ENCODE peak calls at places on chromosomes 6 and 20, in six cellular contexts. N is IMR-90, I is H9, C is trophoblast cell, E is H1, U is mesenchymal stem cell. L is an unnamed sample.
A peak's percentile ranks its signal among the peaks of the same experiment; 100 is the strongest.

GRCh38 chr6:165766457-165766856 is 103.4 kb upstream of the PDE10A start:
- DNase-seq in C (peak; percentile 29), E (no peak), U (peak; percentile 38), I (no peak), N (peak; percentile 59), L (no peak)

GRCh38 chr6:25312703-25313102 is 33.5 kb downstream of the CARMIL1 start:
- DNase-seq in I (no peak), C (no peak), E (no peak), U (peak; percentile 30), N (peak; percentile 59), L (no peak)

GRCh38 chr6:120648713-120649112 is 685.6 kb downstream of the TBC1D32 start:
- DNase-seq in E (no peak), N (no peak), I (no peak), U (no peak), C (no peak), L (no peak)

GRCh38 chr6:36027501-36028087 is at the start of gene MAPK14:
- DNase-seq in I (peak; percentile 99), C (peak; percentile 100), N (peak; percentile 100), U (peak; percentile 100), E (peak; percentile 98), L (peak; percentile 100)

GRCh38 chr6:74369556-74369993 is 673.6 kb downstream of the CD109 start:
- DNase-seq in U (peak; percentile 81), E (no peak), C (peak; percentile 59), N (peak; percentile 97), I (no peak), L (no peak)

GRCh38 chr6:170080169-170080827 is 210.6 kb downstream of the DLL1 start:
- DNase-seq in I (no peak), C (no peak), N (no peak), E (no peak), U (no peak), L (no peak)

GRCh38 chr6:152351110-152351509 is 286.1 kb downstream of the SYNE1 start:
- DNase-seq in N (no peak), E (no peak), C (no peak), U (no peak), I (no peak), L (no peak)

GRCh38 chr20:21706345-21707195 is 1.1 kb downstream of the PAX1 start:
- DNase-seq in I (peak; percentile 55), E (no peak), U (no peak), C (no peak), N (no peak), L (no peak)

GRCh38 chr6:20952605-20953004 is 418.3 kb downstream of the CDKAL1 start:
- DNase-seq in C (peak; percentile 92), I (peak; percentile 27), E (no peak), N (peak; percentile 83), U (peak; percentile 79), L (no peak)

GRCh38 chr6:84762941-84763396 is 1.4 kb downstream of the TBX18 start:
- DNase-seq in U (no peak), C (no peak), I (peak; percentile 63), N (no peak), E (peak; percentile 74), L (no peak)

GRCh38 chr6:35079311-35080000 is 61.7 kb downstream of the TCP11 start:
- DNase-seq in N (no peak), I (no peak), U (no peak), C (no peak), E (no peak), L (no peak)

GRCh38 chr6:163998496-163998895 is 584.0 kb downstream of the QKI start:
- DNase-seq in E (no peak), C (peak; percentile 41), U (no peak), I (no peak), N (no peak), L (no peak)

GRCh38 chr6:125631165-125631564 is 118.3 kb upstream of the HEY2 start:
- DNase-seq in C (no peak), N (no peak), I (no peak), E (no peak), U (no peak), L (no peak)

GRCh38 chr6:63923139-63923739 is 287.6 kb downstream of the PHF3 start:
- DNase-seq in N (peak; percentile 51), C (peak; percentile 74), I (no peak), E (no peak), U (peak; percentile 49), L (no peak)

GRCh38 chr6:21836292-21836691 is 242.7 kb downstream of the SOX4 start:
- DNase-seq in C (peak; percentile 12), E (no peak), I (no peak), N (no peak), U (no peak), L (no peak)

GRCh38 chr6:166027761-166028160 is 139.9 kb downstream of the TBXT start:
- DNase-seq in E (no peak), N (peak; percentile 61), C (no peak), I (no peak), U (peak; percentile 51), L (no peak)

GRCh38 chr6:135675862-135676261 is 175.6 kb upstream of the PDE7B start:
- DNase-seq in C (peak; percentile 70), N (peak; percentile 41), U (peak; percentile 56), E (no peak), I (peak; percentile 36), L (peak; percentile 56)

GRCh38 chr6:20399518-20399917 is 2.2 kb upstream of the E2F3 start:
- DNase-seq in I (no peak), N (no peak), E (no peak), C (no peak), U (no peak), L (no peak)

GRCh38 chr6:15129872-15130271 is 116.0 kb upstream of the JARID2 start:
- DNase-seq in U (no peak), I (no peak), C (no peak), E (no peak), N (no peak), L (no peak)

GRCh38 chr6:105981002-105981887 is 104.9 kb upstream of the PRDM1 start:
- DNase-seq in N (no peak), E (peak; percentile 79), U (peak; percentile 43), I (peak; percentile 48), C (no peak), L (no peak)

GRCh38 chr20:6705106-6705766 is 62.2 kb upstream of the BMP2 start:
- DNase-seq in U (peak; percentile 70), I (no peak), N (no peak), C (no peak), E (no peak), L (no peak)

GRCh38 chr20:47885909-47886453 is 100.7 kb upstream of the SULF2 start:
- DNase-seq in U (no peak), I (no peak), C (no peak), E (no peak), N (no peak), L (no peak)

GRCh38 chr6:118391086-118391485 is 157.0 kb upstream of the PLN start:
- DNase-seq in U (no peak), C (no peak), I (no peak), N (peak; percentile 25), E (no peak), L (no peak)

GRCh38 chr6:39428152-39428551 is 105.7 kb upstream of the KCNK16 start:
- DNase-seq in I (no peak), C (no peak), U (no peak), N (no peak), E (no peak), L (no peak)

GRCh38 chr20:35617397-35618031 is 1.9 kb downstream of the SPAG4 start:
- DNase-seq in N (peak; percentile 53), C (peak; percentile 64), U (peak; percentile 77), I (peak; percentile 80), E (peak; percentile 73), L (peak; percentile 49)

GRCh38 chr6:111468329-111469012 is 14.5 kb downstream of the REV3L start:
- DNase-seq in E (no peak), N (peak; percentile 56), C (peak; percentile 80), I (no peak), U (peak; percentile 53), L (no peak)

GRCh38 chr6:1016329-1017302 is 295.3 kb upstream of the FOXQ1 start:
- DNase-seq in C (no peak), I (no peak), U (no peak), E (no peak), N (no peak), L (no peak)

GRCh38 chr6:31958412-31958740 is 395 bp downstream of the NELFE start:
- DNase-seq in E (no peak), U (no peak), I (no peak), N (no peak), C (no peak), L (no peak)
- H3K9me3 ChIP-seq in E (no peaks in the 10 kb centered on the region), U (no peaks in the 10 kb centered on the region), I (no peaks in the 10 kb centered on the region), N (no peaks in the 10 kb centered on the region), C (no peaks in the 10 kb centered on the region), L (no peaks in the 10 kb centered on the region)

GRCh38 chr6:2854394-2854982 is 12.8 kb upstream of the SERPINB1 start:
- DNase-seq in U (peak; percentile 74), C (peak; percentile 49), N (peak; percentile 36), I (no peak), E (no peak), L (no peak)
- H2BK5ac ChIP-seq in U (no peak overlapping the region), C (no peak overlapping the region), N (peak overlapping the region; percentile 98), I (no peak overlapping the region), E (peak overlapping the region; percentile 61), L (no peak overlapping the region)

DNA sequence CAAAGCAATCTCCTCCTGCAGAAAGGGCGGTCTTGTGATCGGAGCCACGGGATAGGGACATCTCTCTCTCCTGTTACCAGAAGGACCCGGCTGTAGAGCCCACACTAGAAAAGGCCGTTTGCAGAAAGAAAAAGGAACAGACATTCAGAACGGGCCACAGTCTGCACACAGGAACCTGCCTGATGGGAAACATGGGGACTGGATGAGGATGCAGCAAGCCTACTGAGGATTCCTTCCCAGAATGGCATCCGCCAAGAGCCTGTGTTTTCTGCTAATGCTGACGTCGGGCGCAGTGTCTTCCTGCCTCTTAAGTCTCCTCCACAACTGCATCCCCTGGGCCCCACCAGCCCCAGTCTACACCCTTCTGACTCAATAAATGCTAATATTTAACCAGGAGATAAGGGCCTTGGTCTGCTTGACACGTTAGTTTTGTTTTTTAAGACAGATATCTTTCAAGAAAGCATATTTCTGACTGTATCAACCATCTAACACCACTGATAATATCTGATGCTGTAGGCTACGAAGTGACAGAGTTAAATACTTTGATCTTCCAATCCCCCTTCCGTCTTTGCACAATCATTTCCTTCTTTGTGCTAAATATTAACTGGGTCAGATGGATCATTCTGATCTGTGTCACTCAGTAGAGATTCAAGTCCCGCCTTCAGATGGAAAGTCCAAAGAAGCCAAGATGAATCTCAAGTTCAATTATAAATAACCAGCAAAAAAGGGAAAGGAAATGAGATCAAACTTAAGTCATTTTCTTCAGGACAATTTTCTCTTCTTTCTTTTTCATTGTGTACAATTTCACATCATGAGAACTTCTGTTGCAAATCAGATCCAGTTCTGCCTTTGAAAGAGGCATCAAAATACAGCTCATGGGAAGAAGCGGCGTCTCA is 20.7 kb downstream of the FAM50B start:
- DNase-seq in N (no peak), C (peak; percentile 62), E (no peak), U (no peak), I (no peak), L (no peak)
- H3K9me3 ChIP-seq in N (no peaks in the 10 kb centered on the region), C (no peaks in the 10 kb centered on the region), E (no peaks in the 10 kb centered on the region), U (no peaks in the 10 kb centered on the region), I (no peaks in the 10 kb centered on the region), L (no peaks in the 10 kb centered on the region)

GRCh38 chr20:664576-664975 is 11.0 kb downstream of the SCRT2 start:
- DNase-seq in N (no peak), I (no peak), E (no peak), U (no peak), C (no peak), L (no peak)

GRCh38 chr20:661474-662288 is 8.7 kb upstream of the SRXN1 start:
- DNase-seq in N (no peak), U (no peak), C (no peak), I (peak; percentile 63), E (peak; percentile 70), L (no peak)

GRCh38 chr20:663315-664090 is 10.5 kb upstream of the SRXN1 start:
- DNase-seq in E (peak; percentile 74), C (no peak), U (no peak), I (peak; percentile 77), N (peak; percentile 20), L (no peak)

GRCh38 chr20:664151-664550 is 11.2 kb upstream of the SRXN1 start:
- DNase-seq in E (no peak), N (no peak), U (no peak), I (no peak), C (no peak), L (no peak)

GRCh38 chr20:662289-663192 is 9.5 kb upstream of the SRXN1 start:
- DNase-seq in C (no peak), I (no peak), U (no peak), N (no peak), E (no peak), L (no peak)
- H2BK5ac ChIP-seq in C (no peak overlapping the region), I (no peak overlapping the region), U (no peak overlapping the region), N (no peak overlapping the region), E (peak overlapping the region; percentile 86), L (peak overlapping the region; percentile 62)